ENCODE peak calls at places on chromosomes 3 and 15, in nine cellular contexts. H is EL; G is NAMALWA; A is SK-MEL-5; D is RPMI7951; W is stimulated activated naive CD4-positive, alpha-beta T cell; V is GM23248; E is NCI-H460; O is H54. X is an unnamed sample.
A peak's percentile ranks its signal among the peaks of the same experiment; 100 is the strongest.

GRCh38 chr3:12907729-12908128 is 66.4 kb upstream of the RPL32 start:
- DNase-seq in H (no peak), G (no peak), A (no peak), D (no peak), W (no peak), V (no peak), E (no peak), O (no peak), X (no peak)

GRCh38 chr3:126835472-126836219 is 131.6 kb downstream of the CHCHD6 start:
- DNase-seq in H (peak; percentile 42), G (no peak), A (no peak), D (peak; percentile 55), W (no peak), V (peak; percentile 85), E (no peak), O (peak; percentile 61), X (peak; percentile 85)

GRCh38 chr3:48301020-48301813 is 32.2 kb downstream of the SPINK8 start:
- DNase-seq in H (peak; percentile 92), G (peak; percentile 80), A (peak; percentile 88), D (peak; percentile 88), W (peak; percentile 73), V (peak; percentile 93), E (peak; percentile 78), O (peak; percentile 84), X (peak; percentile 82)

GRCh38 chr15:26806161-26806560 is 33.3 kb upstream of the GABRB3 start:
- DNase-seq in H (no peak), G (no peak), A (no peak), D (no peak), W (no peak), V (no peak), E (no peak), O (no peak), X (no peak)

GRCh38 chr15:96361309-96362000 is 31.0 kb downstream of the NR2F2 start:
- DNase-seq in H (no peak), G (no peak), A (no peak), D (no peak), W (no peak), V (no peak), E (no peak), O (no peak), X (no peak)

GRCh38 chr15:26806574-26806973 is 33.7 kb upstream of the GABRB3 start:
- DNase-seq in H (no peak), G (no peak), A (no peak), D (no peak), W (no peak), V (no peak), E (no peak), O (no peak), X (no peak)

GRCh38 chr3:128001576-128001975 is 50.7 kb upstream of the SEC61A1 start:
- DNase-seq in H (no peak), G (no peak), A (no peak), D (no peak), W (no peak), V (no peak), E (no peak), O (no peak), X (no peak)

GRCh38 chr15:31051646-31052045 is 49.9 kb downstream of the TRPM1 start:
- DNase-seq in H (no peak), G (no peak), A (no peak), D (no peak), W (no peak), V (no peak), E (no peak), O (no peak), X (no peak)

GRCh38 chr3:30308131-30308530 is 298.3 kb upstream of the TGFBR2 start:
- DNase-seq in H (peak; percentile 36), G (no peak), A (no peak), D (no peak), W (no peak), V (peak; percentile 79), E (no peak), O (no peak), X (no peak)

GRCh38 chr3:49805884-49806701 is 3.0 kb downstream of the INKA1 start:
- DNase-seq in H (no peak), G (no peak), A (no peak), D (no peak), W (no peak), V (no peak), E (no peak), O (no peak), X (no peak)

GRCh38 chr15:50137330-50137761 is 18.3 kb upstream of the ATP8B4 start:
- DNase-seq in H (peak; percentile 92), G (no peak), A (peak; percentile 71), D (peak; percentile 99), W (no peak), V (peak; percentile 99), E (peak; percentile 90), O (peak; percentile 26), X (peak; percentile 94)

X was measured in HT1080.